ENCODE peak calls at places on chromosome 3, in six cellular contexts. One of them, this sample, is unnamed. For H3K4me1, the result is how much of the 10 kb centered on the place peaks cover.

GRCh38 chr3:9947025-9947995 is 4.9 kb downstream of the PRRT3 start:
- DNase-seq in HCT116: peak
- DNase-seq in colonic mucosa: peak
- DNase-seq in Panc1: no peak
- DNase-seq in A549: peak
- DNase-seq in small intestine: peak
- DNase-seq in this sample: no peak

GRCh38 chr3:127731546-127731945 is 58.8 kb downstream of the ABTB1 start:
- DNase-seq in HCT116: no peak
- DNase-seq in colonic mucosa: no peak
- DNase-seq in Panc1: no peak
- DNase-seq in A549: no peak
- DNase-seq in small intestine: no peak
- DNase-seq in this sample: no peak

GRCh38 chr3:131694351-131694750 is 191.6 kb upstream of the MRPL3 start:
- DNase-seq in HCT116: no peak
- DNase-seq in colonic mucosa: no peak
- DNase-seq in Panc1: no peak
- DNase-seq in A549: no peak
- DNase-seq in small intestine: no peak
- DNase-seq in this sample: no peak

GRCh38 chr3:39814007-39814406 is 4.6 kb downstream of the MYRIP start:
- DNase-seq in HCT116: no peak
- DNase-seq in colonic mucosa: no peak
- DNase-seq in Panc1: no peak
- DNase-seq in A549: no peak
- DNase-seq in small intestine: no peak
- DNase-seq in this sample: no peak

GRCh38 chr3:48271763-48272498 is 31.0 kb downstream of the ZNF589 start:
- DNase-seq in HCT116: no peak
- DNase-seq in colonic mucosa: no peak
- DNase-seq in Panc1: no peak
- DNase-seq in A549: no peak
- DNase-seq in small intestine: no peak
- DNase-seq in this sample: no peak

GRCh38 chr3:53696401-53697172 is 149.6 kb downstream of the CHDH start:
- DNase-seq in HCT116: no peak
- DNase-seq in colonic mucosa: no peak
- DNase-seq in Panc1: no peak
- DNase-seq in A549: no peak
- DNase-seq in small intestine: peak
- DNase-seq in this sample: no peak

GRCh38 chr3:157618075-157618760 is 115.0 kb upstream of the VEPH1 start:
- DNase-seq in HCT116: peak
- DNase-seq in colonic mucosa: no peak
- DNase-seq in Panc1: peak
- DNase-seq in A549: peak
- DNase-seq in small intestine: peak
- DNase-seq in this sample: peak

GRCh38 chr3:149369991-149370866 is 7.2 kb downstream of the TM4SF1 start:
- DNase-seq in HCT116: no peak
- DNase-seq in colonic mucosa: no peak
- DNase-seq in Panc1: peak
- DNase-seq in A549: no peak
- DNase-seq in small intestine: peak
- DNase-seq in this sample: no peak

GRCh38 chr3:14148041-14148985 is 23.5 kb downstream of the TMEM43 start:
- DNase-seq in HCT116: no peak
- DNase-seq in colonic mucosa: no peak
- DNase-seq in Panc1: no peak
- DNase-seq in A549: no peak
- DNase-seq in small intestine: no peak
- DNase-seq in this sample: no peak

GRCh38 chr3:50537421-50538129 is 30.0 kb downstream of the C3orf18 start:
- DNase-seq in HCT116: no peak
- DNase-seq in colonic mucosa: no peak
- DNase-seq in Panc1: no peak
- DNase-seq in A549: no peak
- DNase-seq in small intestine: no peak
- DNase-seq in this sample: no peak

GRCh38 chr3:194141415-194142155 is 5.6 kb downstream of the HES1 start:
- DNase-seq in HCT116: peak
- DNase-seq in colonic mucosa: peak
- DNase-seq in Panc1: no peak
- DNase-seq in A549: peak
- DNase-seq in small intestine: peak
- DNase-seq in this sample: peak

GRCh38 chr3:48367201-48367600 is 4.8 kb upstream of the FBXW12 start:
- DNase-seq in HCT116: no peak
- DNase-seq in colonic mucosa: peak
- DNase-seq in Panc1: no peak
- DNase-seq in A549: no peak
- DNase-seq in small intestine: peak
- DNase-seq in this sample: no peak

GRCh38 chr3:30659270-30660127 is 53.1 kb downstream of the TGFBR2 start:
- DNase-seq in HCT116: peak
- DNase-seq in colonic mucosa: no peak
- DNase-seq in Panc1: peak
- DNase-seq in A549: peak
- DNase-seq in small intestine: no peak
- DNase-seq in this sample: no peak

GRCh38 chr3:184543848-184544512 is 17.6 kb upstream of the EPHB3 start:
- DNase-seq in HCT116: peak
- DNase-seq in colonic mucosa: peak
- DNase-seq in Panc1: peak
- DNase-seq in A549: peak
- DNase-seq in small intestine: peak
- DNase-seq in this sample: peak

GRCh38 chr3:13605555-13605954 is 56.6 kb downstream of the FBLN2 start:
- DNase-seq in HCT116: no peak
- DNase-seq in colonic mucosa: no peak
- DNase-seq in Panc1: no peak
- DNase-seq in A549: no peak
- DNase-seq in small intestine: no peak
- DNase-seq in this sample: no peak

GRCh38 chr3:153829596-153830170 is 291.5 kb upstream of the ARHGEF26 start:
- DNase-seq in HCT116: no peak
- DNase-seq in colonic mucosa: no peak
- DNase-seq in Panc1: no peak
- DNase-seq in A549: no peak
- DNase-seq in small intestine: no peak
- DNase-seq in this sample: no peak

GRCh38 chr3:94291686-94292085 is 228.8 kb downstream of the NSUN3 start:
- DNase-seq in HCT116: no peak
- DNase-seq in colonic mucosa: no peak
- DNase-seq in Panc1: no peak
- DNase-seq in A549: no peak
- DNase-seq in small intestine: no peak
- DNase-seq in this sample: no peak

GRCh38 chr3:8964436-8965370 is 1.4 kb upstream of the RAD18 start:
- DNase-seq in HCT116: peak
- DNase-seq in colonic mucosa: peak
- DNase-seq in Panc1: no peak
- DNase-seq in A549: peak
- DNase-seq in small intestine: peak
- DNase-seq in this sample: no peak

GRCh38 chr3:124486324-124486723 is 243.9 kb upstream of the UMPS start:
- DNase-seq in HCT116: no peak
- DNase-seq in colonic mucosa: no peak
- DNase-seq in Panc1: no peak
- DNase-seq in A549: no peak
- DNase-seq in small intestine: no peak
- DNase-seq in this sample: no peak

GRCh38 chr3:189833996-189834395 is 202.8 kb downstream of the TP63 start:
- DNase-seq in HCT116: no peak
- DNase-seq in colonic mucosa: no peak
- DNase-seq in Panc1: no peak
- DNase-seq in A549: no peak
- DNase-seq in small intestine: no peak
- DNase-seq in this sample: no peak
- H3K4me1 ChIP-seq in HCT116: under half
- H3K4me1 ChIP-seq in colonic mucosa: under half
- H3K4me1 ChIP-seq in Panc1: under half
- H3K4me1 ChIP-seq in A549: under half
- H3K4me1 ChIP-seq in small intestine: under half
- H3K4me1 ChIP-seq in this sample: under half

DNA sequence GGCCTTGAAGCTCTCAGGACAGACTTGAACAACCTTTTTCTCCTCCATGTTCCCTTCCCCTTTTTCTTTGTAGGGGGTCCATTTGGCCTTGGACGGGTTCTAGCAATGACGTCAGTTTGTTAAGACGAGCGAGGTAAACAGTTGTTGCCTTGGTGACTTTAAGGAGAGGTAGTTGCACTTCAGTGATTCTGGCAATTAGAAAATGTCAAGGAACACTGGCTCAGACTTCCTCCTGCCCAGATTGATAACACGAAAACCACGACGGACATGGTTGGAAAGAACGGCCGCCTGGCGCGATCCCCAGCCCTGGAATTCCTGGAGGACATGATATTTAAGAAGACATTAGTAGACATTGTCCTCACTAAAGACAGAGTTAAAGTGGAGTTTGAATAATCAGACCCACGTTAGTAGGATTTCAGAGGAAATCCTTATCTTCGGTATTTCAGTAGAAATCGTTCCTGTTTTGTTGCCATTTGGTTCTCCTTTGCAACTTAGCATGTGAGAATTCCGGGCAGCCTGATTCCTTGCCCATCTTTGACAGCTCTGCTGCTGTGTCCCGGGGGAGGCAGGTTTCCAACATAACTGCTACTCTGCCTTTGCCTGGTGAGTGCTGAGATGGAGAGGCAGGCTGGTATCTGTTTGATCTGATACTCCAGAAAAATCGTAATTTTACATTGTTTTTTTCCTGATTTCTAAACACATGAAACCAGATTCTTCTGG is 87.3 kb downstream of the ST6GAL1 start:
- DNase-seq in HCT116: no peak
- DNase-seq in colonic mucosa: peak
- DNase-seq in Panc1: no peak
- DNase-seq in A549: no peak
- DNase-seq in small intestine: no peak
- DNase-seq in this sample: no peak
- H3K4me1 ChIP-seq in HCT116: under half
- H3K4me1 ChIP-seq in colonic mucosa: under half
- H3K4me1 ChIP-seq in Panc1: under half
- H3K4me1 ChIP-seq in A549: under half
- H3K4me1 ChIP-seq in small intestine: under half
- H3K4me1 ChIP-seq in this sample: half or more

GRCh38 chr3:172148269-172148668 is 108.9 kb downstream of the FNDC3B start:
- DNase-seq in HCT116: no peak
- DNase-seq in colonic mucosa: no peak
- DNase-seq in Panc1: no peak
- DNase-seq in A549: no peak
- DNase-seq in small intestine: no peak
- DNase-seq in this sample: no peak
- H3K4me1 ChIP-seq in HCT116: under half
- H3K4me1 ChIP-seq in colonic mucosa: under half
- H3K4me1 ChIP-seq in Panc1: half or more
- H3K4me1 ChIP-seq in A549: half or more
- H3K4me1 ChIP-seq in small intestine: under half
- H3K4me1 ChIP-seq in this sample: under half

GRCh38 chr3:44339181-44339741 is 695 bp downstream of the TCAIM start:
- DNase-seq in HCT116: no peak
- DNase-seq in colonic mucosa: peak
- DNase-seq in Panc1: no peak
- DNase-seq in A549: no peak
- DNase-seq in small intestine: no peak
- DNase-seq in this sample: no peak
- H3K4me1 ChIP-seq in HCT116: under half
- H3K4me1 ChIP-seq in colonic mucosa: under half
- H3K4me1 ChIP-seq in Panc1: under half
- H3K4me1 ChIP-seq in A549: under half
- H3K4me1 ChIP-seq in small intestine: under half
- H3K4me1 ChIP-seq in this sample: under half

DNA sequence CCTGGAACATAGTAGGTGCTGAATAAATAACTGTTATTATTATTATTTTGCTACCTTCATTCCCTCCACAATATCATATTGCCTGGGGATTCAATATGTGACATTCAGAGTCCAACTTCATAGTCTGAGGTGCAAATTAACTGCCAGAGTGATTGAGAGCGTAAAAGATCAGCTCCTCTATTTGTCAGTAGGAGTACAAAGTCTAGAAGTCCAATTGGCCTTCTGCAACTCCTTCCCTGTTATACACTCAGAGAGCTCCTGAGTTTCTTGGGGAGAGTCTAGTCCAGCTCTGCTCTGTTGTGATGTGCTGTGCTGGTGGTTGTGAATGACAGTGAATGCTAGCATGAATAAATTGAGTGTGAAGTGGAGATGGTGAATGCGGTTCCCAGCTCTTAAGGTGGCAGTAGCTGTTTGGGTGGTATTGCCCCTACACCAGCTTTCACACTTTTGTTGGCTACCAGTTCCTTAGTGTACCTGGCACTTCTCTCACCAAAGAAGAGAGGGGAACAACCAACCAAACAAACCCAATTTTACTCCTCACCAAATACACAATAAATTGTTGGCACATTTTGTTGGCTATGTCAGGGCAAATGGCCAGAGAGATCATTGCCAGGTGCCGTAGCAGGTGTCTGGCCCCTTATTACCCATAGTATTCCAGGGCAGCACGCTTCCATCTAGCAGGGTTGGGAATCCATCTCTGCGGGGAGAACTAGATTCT is 270.1 kb upstream of the TBL1XR1 start:
- DNase-seq in HCT116: no peak
- DNase-seq in colonic mucosa: no peak
- DNase-seq in Panc1: no peak
- DNase-seq in A549: no peak
- DNase-seq in small intestine: peak
- DNase-seq in this sample: no peak
- H3K4me1 ChIP-seq in HCT116: under half
- H3K4me1 ChIP-seq in colonic mucosa: under half
- H3K4me1 ChIP-seq in Panc1: under half
- H3K4me1 ChIP-seq in A549: under half
- H3K4me1 ChIP-seq in small intestine: under half
- H3K4me1 ChIP-seq in this sample: under half